ENCODE peak calls at places on chromosomes 7 and 10, in ten cellular contexts. One of them, this sample, is unnamed.

GRCh38 chr10:52782554-52782953 is 10.0 kb upstream of the MBL2 start:
- DNase-seq in cardiac fibroblast: no peak
- DNase-seq in fibroblast of mammary gland: no peak
- DNase-seq in hepatocyte: no peak
- DNase-seq in AG10803: no peak
- DNase-seq in fibroblast of lung: no peak
- DNase-seq in BJ: no peak
- DNase-seq in uterus: no peak
- DNase-seq in kidney: no peak
- DNase-seq in A549: no peak
- DNase-seq in this sample: no peak

GRCh38 chr10:69854685-69855345 is 53.1 kb downstream of the COL13A1 start:
- DNase-seq in cardiac fibroblast: no peak
- DNase-seq in fibroblast of mammary gland: no peak
- DNase-seq in hepatocyte: peak; percentile 58
- DNase-seq in AG10803: no peak
- DNase-seq in fibroblast of lung: no peak
- DNase-seq in BJ: no peak
- DNase-seq in uterus: no peak
- DNase-seq in kidney: no peak
- DNase-seq in A549: no peak
- DNase-seq in this sample: no peak

GRCh38 chr7:151763420-151763984 is 113.4 kb downstream of the PRKAG2 start:
- DNase-seq in cardiac fibroblast: no peak
- DNase-seq in fibroblast of mammary gland: no peak
- DNase-seq in hepatocyte: no peak
- DNase-seq in AG10803: no peak
- DNase-seq in fibroblast of lung: no peak
- DNase-seq in BJ: no peak
- DNase-seq in uterus: no peak
- DNase-seq in kidney: no peak
- DNase-seq in A549: no peak
- DNase-seq in this sample: no peak

GRCh38 chr7:150716368-150716767 is at the start of gene GIMAP1:
- DNase-seq in cardiac fibroblast: no peak
- DNase-seq in fibroblast of mammary gland: no peak
- DNase-seq in hepatocyte: no peak
- DNase-seq in AG10803: no peak
- DNase-seq in fibroblast of lung: no peak
- DNase-seq in BJ: no peak
- DNase-seq in uterus: peak; percentile 51
- DNase-seq in kidney: peak; percentile 75
- DNase-seq in A549: no peak
- DNase-seq in this sample: no peak

GRCh38 chr7:42156541-42156865 is 80.5 kb downstream of the GLI3 start:
- DNase-seq in cardiac fibroblast: no peak
- DNase-seq in fibroblast of mammary gland: no peak
- DNase-seq in hepatocyte: no peak
- DNase-seq in AG10803: no peak
- DNase-seq in fibroblast of lung: no peak
- DNase-seq in BJ: no peak
- DNase-seq in uterus: no peak
- DNase-seq in kidney: no peak
- DNase-seq in A549: no peak
- DNase-seq in this sample: no peak

GRCh38 chr7:88111136-88111748 is 108.6 kb downstream of the SRI start:
- DNase-seq in cardiac fibroblast: peak; percentile 62
- DNase-seq in fibroblast of mammary gland: peak; percentile 68
- DNase-seq in hepatocyte: peak; percentile 40
- DNase-seq in AG10803: peak; percentile 47
- DNase-seq in fibroblast of lung: peak; percentile 73
- DNase-seq in BJ: peak; percentile 7
- DNase-seq in uterus: no peak
- DNase-seq in kidney: no peak
- DNase-seq in A549: peak; percentile 39
- DNase-seq in this sample: peak; percentile 45

GRCh38 chr10:101856626-101857025 is 13.0 kb upstream of the KCNIP2 start:
- DNase-seq in cardiac fibroblast: peak; percentile 45
- DNase-seq in fibroblast of mammary gland: peak; percentile 72
- DNase-seq in hepatocyte: no peak
- DNase-seq in AG10803: peak; percentile 24
- DNase-seq in fibroblast of lung: peak; percentile 39
- DNase-seq in BJ: no peak
- DNase-seq in uterus: no peak
- DNase-seq in kidney: no peak
- DNase-seq in A549: no peak
- DNase-seq in this sample: peak; percentile 57

GRCh38 chr7:23247602-23248335 is 1.2 kb downstream of the GPNMB start:
- DNase-seq in cardiac fibroblast: peak; percentile 26
- DNase-seq in fibroblast of mammary gland: peak; percentile 23
- DNase-seq in hepatocyte: no peak
- DNase-seq in AG10803: peak; percentile 34
- DNase-seq in fibroblast of lung: no peak
- DNase-seq in BJ: no peak
- DNase-seq in uterus: peak; percentile 22
- DNase-seq in kidney: peak; percentile 66
- DNase-seq in A549: no peak
- DNase-seq in this sample: no peak

GRCh38 chr7:121755286-121755685 is 117.7 kb upstream of the PTPRZ1 start:
- DNase-seq in cardiac fibroblast: peak; percentile 1
- DNase-seq in fibroblast of mammary gland: no peak
- DNase-seq in hepatocyte: no peak
- DNase-seq in AG10803: no peak
- DNase-seq in fibroblast of lung: no peak
- DNase-seq in BJ: no peak
- DNase-seq in uterus: no peak
- DNase-seq in kidney: no peak
- DNase-seq in A549: no peak
- DNase-seq in this sample: peak; percentile 27

GRCh38 chr7:121748546-121748945 is 124.4 kb upstream of the PTPRZ1 start:
- DNase-seq in cardiac fibroblast: no peak
- DNase-seq in fibroblast of mammary gland: no peak
- DNase-seq in hepatocyte: no peak
- DNase-seq in AG10803: no peak
- DNase-seq in fibroblast of lung: no peak
- DNase-seq in BJ: no peak
- DNase-seq in uterus: no peak
- DNase-seq in kidney: no peak
- DNase-seq in A549: no peak
- DNase-seq in this sample: peak; percentile 72

GRCh38 chr7:121753965-121754364 is 119.0 kb upstream of the PTPRZ1 start:
- DNase-seq in cardiac fibroblast: no peak
- DNase-seq in fibroblast of mammary gland: no peak
- DNase-seq in hepatocyte: no peak
- DNase-seq in AG10803: no peak
- DNase-seq in fibroblast of lung: no peak
- DNase-seq in BJ: no peak
- DNase-seq in uterus: no peak
- DNase-seq in kidney: no peak
- DNase-seq in A549: no peak
- DNase-seq in this sample: peak; percentile 40

GRCh38 chr7:121755818-121756501 is 117.0 kb upstream of the PTPRZ1 start:
- DNase-seq in cardiac fibroblast: no peak
- DNase-seq in fibroblast of mammary gland: no peak
- DNase-seq in hepatocyte: peak; percentile 8
- DNase-seq in AG10803: no peak
- DNase-seq in fibroblast of lung: no peak
- DNase-seq in BJ: no peak
- DNase-seq in uterus: no peak
- DNase-seq in kidney: no peak
- DNase-seq in A549: no peak
- DNase-seq in this sample: no peak

DNA sequence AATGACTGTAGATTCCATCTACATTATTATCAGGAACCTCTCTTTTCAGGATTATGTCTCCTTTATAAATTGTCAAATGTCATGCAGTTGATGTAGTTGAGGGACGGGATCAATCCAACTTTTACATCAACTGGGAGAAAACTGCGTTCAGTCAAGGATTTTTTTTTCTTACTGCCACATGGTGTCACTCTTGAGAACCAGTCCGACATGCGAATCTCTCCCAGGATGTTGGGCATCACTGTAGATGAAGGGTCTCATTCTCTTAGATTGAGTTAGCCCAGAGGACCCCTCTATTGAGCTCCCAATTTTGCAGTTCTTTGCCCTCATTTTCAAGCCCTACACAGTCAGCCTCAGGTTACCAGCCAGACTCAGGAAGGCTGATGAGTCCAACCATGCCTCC is 120.3 kb upstream of the PTPRZ1 start:
- DNase-seq in cardiac fibroblast: peak; percentile 39
- DNase-seq in fibroblast of mammary gland: peak; percentile 18
- DNase-seq in hepatocyte: peak; percentile 10
- DNase-seq in AG10803: peak; percentile 26
- DNase-seq in fibroblast of lung: peak; percentile 25
- DNase-seq in BJ: no peak
- DNase-seq in uterus: no peak
- DNase-seq in kidney: no peak
- DNase-seq in A549: no peak
- DNase-seq in this sample: peak; percentile 36
- TF ChIP-seq CTCF in cardiac fibroblast: peak; percentile 32
- TF ChIP-seq CTCF in fibroblast of mammary gland: peak; percentile 40
- TF ChIP-seq CTCF in hepatocyte: peak; percentile 50
- TF ChIP-seq CTCF in AG10803: peak; percentile 59
- TF ChIP-seq CTCF in fibroblast of lung: peak; percentile 21
- TF ChIP-seq CTCF in BJ: peak; percentile 45
- TF ChIP-seq CTCF in uterus: no peak
- TF ChIP-seq CTCF in kidney: no peak
- TF ChIP-seq CTCF in A549: peak; percentile 20
- TF ChIP-seq CTCF in this sample: peak; percentile 41

DNA sequence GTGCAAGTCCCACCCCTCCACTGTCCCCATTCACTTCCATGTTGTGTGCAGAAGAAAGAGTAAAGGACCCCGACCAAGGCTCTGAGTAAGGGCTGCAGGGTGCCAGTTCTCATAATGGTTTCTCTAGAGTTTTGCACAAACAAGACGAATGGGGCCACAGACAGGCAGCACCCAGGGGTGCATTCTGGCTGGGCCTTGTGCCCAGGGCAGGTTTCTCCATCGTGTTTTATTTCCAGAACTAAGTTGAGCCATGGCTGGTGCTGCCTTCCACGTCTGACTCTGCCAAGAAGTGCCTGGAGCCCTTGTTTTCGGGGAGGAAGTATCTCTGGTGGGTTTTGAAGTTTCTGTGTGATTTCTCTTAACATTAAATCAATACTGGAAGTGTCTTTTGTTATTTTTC is 95.0 kb upstream of the SDK1 start:
- DNase-seq in cardiac fibroblast: no peak
- DNase-seq in fibroblast of mammary gland: no peak
- DNase-seq in hepatocyte: no peak
- DNase-seq in AG10803: no peak
- DNase-seq in fibroblast of lung: no peak
- DNase-seq in BJ: no peak
- DNase-seq in uterus: no peak
- DNase-seq in kidney: no peak
- DNase-seq in A549: no peak
- DNase-seq in this sample: no peak
- H3K4me3 ChIP-seq in cardiac fibroblast: no peak overlapping the region
- H3K4me3 ChIP-seq in fibroblast of mammary gland: no peak overlapping the region
- H3K4me3 ChIP-seq in hepatocyte: no peak overlapping the region
- H3K4me3 ChIP-seq in AG10803: no peak overlapping the region
- H3K4me3 ChIP-seq in fibroblast of lung: no peak overlapping the region
- H3K4me3 ChIP-seq in BJ: no peak overlapping the region
- H3K4me3 ChIP-seq in uterus: no peak overlapping the region
- H3K4me3 ChIP-seq in kidney: no peak overlapping the region
- H3K4me3 ChIP-seq in A549: no peak overlapping the region
- H3K4me3 ChIP-seq in this sample: no peak overlapping the region

GRCh38 chr10:8053446-8054242 is 844 bp upstream of the GATA3 start:
- DNase-seq in cardiac fibroblast: peak; percentile 86
- DNase-seq in fibroblast of mammary gland: peak; percentile 60
- DNase-seq in hepatocyte: peak; percentile 95
- DNase-seq in AG10803: peak; percentile 65
- DNase-seq in fibroblast of lung: peak; percentile 67
- DNase-seq in BJ: no peak
- DNase-seq in uterus: peak; percentile 35
- DNase-seq in kidney: peak; percentile 94
- DNase-seq in A549: peak; percentile 92
- DNase-seq in this sample: peak; percentile 91
- TF ChIP-seq CTCF in cardiac fibroblast: peak; percentile 90
- TF ChIP-seq CTCF in fibroblast of mammary gland: peak; percentile 45
- TF ChIP-seq CTCF in hepatocyte: peak; percentile 88
- TF ChIP-seq CTCF in AG10803: peak; percentile 58
- TF ChIP-seq CTCF in fibroblast of lung: no peak
- TF ChIP-seq CTCF in BJ: peak; percentile 91
- TF ChIP-seq CTCF in uterus: peak; percentile 69
- TF ChIP-seq CTCF in kidney: peak; percentile 73
- TF ChIP-seq CTCF in A549: peak; percentile 85
- TF ChIP-seq CTCF in this sample: peak; percentile 80

GRCh38 chr10:122461729-122462532 is 578 bp downstream of the HTRA1 start:
- DNase-seq in cardiac fibroblast: no peak
- DNase-seq in fibroblast of mammary gland: no peak
- DNase-seq in hepatocyte: peak; percentile 60
- DNase-seq in AG10803: no peak
- DNase-seq in fibroblast of lung: no peak
- DNase-seq in BJ: no peak
- DNase-seq in uterus: no peak
- DNase-seq in kidney: no peak
- DNase-seq in A549: peak; percentile 22
- DNase-seq in this sample: peak; percentile 58

GRCh38 chr10:122462533-122463465 is 1.4 kb downstream of the HTRA1 start:
- DNase-seq in cardiac fibroblast: peak; percentile 60
- DNase-seq in fibroblast of mammary gland: no peak
- DNase-seq in hepatocyte: peak; percentile 27
- DNase-seq in AG10803: peak; percentile 53
- DNase-seq in fibroblast of lung: peak; percentile 66
- DNase-seq in BJ: no peak
- DNase-seq in uterus: peak; percentile 75
- DNase-seq in kidney: peak; percentile 83
- DNase-seq in A549: no peak
- DNase-seq in this sample: peak; percentile 41

GRCh38 chr10:122461367-122461728 is at the start of gene HTRA1:
- DNase-seq in cardiac fibroblast: peak; percentile 83
- DNase-seq in fibroblast of mammary gland: peak; percentile 78
- DNase-seq in hepatocyte: no peak
- DNase-seq in AG10803: peak; percentile 73
- DNase-seq in fibroblast of lung: peak; percentile 77
- DNase-seq in BJ: no peak
- DNase-seq in uterus: peak; percentile 75
- DNase-seq in kidney: peak; percentile 92
- DNase-seq in A549: peak; percentile 49
- DNase-seq in this sample: peak; percentile 69

GRCh38 chr10:122459586-122460273 is 1.6 kb upstream of the HTRA1 start:
- DNase-seq in cardiac fibroblast: peak; percentile 79
- DNase-seq in fibroblast of mammary gland: peak; percentile 79
- DNase-seq in hepatocyte: no peak
- DNase-seq in AG10803: peak; percentile 79
- DNase-seq in fibroblast of lung: peak; percentile 59
- DNase-seq in BJ: no peak
- DNase-seq in uterus: no peak
- DNase-seq in kidney: no peak
- DNase-seq in A549: no peak
- DNase-seq in this sample: no peak

DNA sequence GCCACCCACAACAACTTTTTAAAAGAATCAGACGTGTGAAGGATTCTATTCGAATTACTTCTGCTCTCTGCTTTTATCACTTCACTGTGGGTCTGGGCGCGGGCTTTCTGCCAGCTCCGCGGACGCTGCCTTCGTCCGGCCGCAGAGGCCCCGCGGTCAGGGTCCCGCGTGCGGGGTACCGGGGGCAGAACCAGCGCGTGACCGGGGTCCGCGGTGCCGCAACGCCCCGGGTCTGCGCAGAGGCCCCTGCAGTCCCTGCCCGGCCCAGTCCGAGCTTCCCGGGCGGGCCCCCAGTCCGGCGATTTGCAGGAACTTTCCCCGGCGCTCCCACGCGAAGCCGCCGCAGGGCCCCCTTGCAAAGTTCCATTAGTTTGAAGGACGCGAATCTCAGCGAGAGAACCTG is 461 bp upstream of the HTRA1 start:
- DNase-seq in cardiac fibroblast: no peak
- DNase-seq in fibroblast of mammary gland: no peak
- DNase-seq in hepatocyte: no peak
- DNase-seq in AG10803: no peak
- DNase-seq in fibroblast of lung: no peak
- DNase-seq in BJ: no peak
- DNase-seq in uterus: no peak
- DNase-seq in kidney: no peak
- DNase-seq in A549: no peak
- DNase-seq in this sample: no peak
- H3K4me3 ChIP-seq in cardiac fibroblast: peak overlapping the region; percentile 80
- H3K4me3 ChIP-seq in fibroblast of mammary gland: peak overlapping the region; percentile 47
- H3K4me3 ChIP-seq in hepatocyte: peak overlapping the region; percentile 49
- H3K4me3 ChIP-seq in AG10803: peak overlapping the region; percentile 61
- H3K4me3 ChIP-seq in fibroblast of lung: peak overlapping the region; percentile 46
- H3K4me3 ChIP-seq in BJ: peak overlapping the region; percentile 61
- H3K4me3 ChIP-seq in uterus: peak overlapping the region; percentile 85
- H3K4me3 ChIP-seq in kidney: peak overlapping the region; percentile 38
- H3K4me3 ChIP-seq in A549: peak overlapping the region; percentile 82
- H3K4me3 ChIP-seq in this sample: peak overlapping the region; percentile 40

This sample was measured in epithelial cell of esophagus.